ENCODE peak calls at places on chromosomes 1 and 21, in five cellular contexts. F, C, X, B and K are unnamed samples.

GRCh38 chr1:5877001-5877400 is 115.2 kb downstream of the NPHP4 start:
- DNase-seq in F (no peak), C (no peak), X (no peak), B (no peak), K (no peak)

GRCh38 chr1:213066363-213066762 is 15.3 kb downstream of the RPS6KC1 start:
- DNase-seq in F (no peak), C (no peak), X (no peak), B (no peak), K (no peak)

GRCh38 chr1:243939167-243939848 is 89.3 kb upstream of the AKT3 start:
- DNase-seq in F (peak; percentile 47), C (peak; percentile 65), X (no peak), B (peak; percentile 33), K (no peak)

GRCh38 chr1:242201090-242201489 is 202.2 kb upstream of the MAP1LC3C start:
- DNase-seq in F (no peak), C (no peak), X (no peak), B (no peak), K (no peak)

GRCh38 chr1:159071970-159072582 is 4.5 kb downstream of the AIM2 start:
- DNase-seq in F (peak; percentile 60), C (peak; percentile 80), X (peak; percentile 38), B (no peak), K (peak; percentile 69)

GRCh38 chr1:70034403-70034802 is 171.0 kb downstream of the LRRC40 start:
- DNase-seq in F (peak; percentile 47), C (peak; percentile 77), X (peak; percentile 13), B (no peak), K (no peak)

GRCh38 chr1:117857434-117857833 is 72.0 kb downstream of the GDAP2 start:
- DNase-seq in F (peak; percentile 10), C (peak; percentile 4), X (peak; percentile 71), B (no peak), K (no peak)

GRCh38 chr1:57131701-57132394 is 166.0 kb upstream of the C8B start:
- DNase-seq in F (no peak), C (peak; percentile 30), X (no peak), B (no peak), K (no peak)

GRCh38 chr1:3281735-3282134 is 172.7 kb upstream of the ARHGEF16 start:
- DNase-seq in F (no peak), C (no peak), X (no peak), B (no peak), K (no peak)

GRCh38 chr21:17089121-17089520 is 423.7 kb upstream of the CXADR start:
- DNase-seq in F (no peak), C (no peak), X (no peak), B (no peak), K (no peak)

GRCh38 chr1:14498839-14499238 is 99.6 kb upstream of the KAZN start:
- DNase-seq in F (no peak), C (no peak), X (no peak), B (no peak), K (no peak)

DNA sequence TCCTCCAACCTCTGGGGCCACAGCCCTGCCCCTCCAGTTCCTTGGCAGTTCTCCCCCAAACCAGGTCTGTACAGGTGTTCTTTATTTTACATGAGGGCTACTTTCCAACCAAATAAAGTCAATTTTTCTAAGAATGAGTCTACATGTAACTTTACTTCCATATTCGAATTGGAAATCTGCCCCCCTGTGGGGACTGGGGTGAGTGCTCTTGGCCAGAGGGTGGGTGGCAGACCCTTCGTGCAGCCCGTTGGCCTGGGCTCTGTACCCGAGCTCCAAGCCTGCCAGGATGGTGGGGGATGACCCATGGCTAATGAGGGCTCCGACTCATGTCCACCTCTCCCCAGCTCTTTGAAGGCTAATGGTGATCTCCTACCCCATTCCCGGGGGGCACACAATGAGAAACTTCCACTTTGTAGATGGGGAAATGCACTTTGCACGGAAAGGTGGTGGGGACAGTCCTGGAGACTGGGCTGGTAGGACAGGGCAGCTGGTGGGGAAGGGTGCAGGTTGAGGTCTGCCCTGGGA is 589 bp upstream of the CATSPER4 start:
- DNase-seq in F (peak; percentile 54), C (no peak), X (no peak), B (no peak), K (no peak)
- TF ChIP-seq MAFK in F (no peak), C (no peak), X (no peak), B (no peak), K (no peak)

DNA sequence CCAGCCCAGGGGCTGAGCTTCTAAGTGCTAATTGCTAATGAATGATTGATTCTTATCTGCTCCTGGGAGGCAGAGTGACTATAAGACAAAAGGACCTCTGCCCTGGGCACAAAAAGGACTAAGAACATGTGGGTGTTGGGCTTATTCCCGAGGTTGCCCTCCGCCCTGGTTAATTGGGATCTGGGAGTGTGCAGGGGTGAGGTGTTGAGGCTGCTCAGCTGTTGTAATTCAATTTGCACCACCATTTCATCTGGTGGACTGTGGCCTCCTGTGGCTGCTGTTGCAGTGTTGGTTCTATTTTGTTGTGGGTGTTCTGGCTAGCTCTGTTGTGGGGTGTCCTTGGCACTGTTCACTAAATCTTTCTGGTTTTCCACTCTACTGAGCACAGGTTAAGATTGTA is 13.3 kb downstream of the KNCN start:
- DNase-seq in F (no peak), C (no peak), X (no peak), B (no peak), K (no peak)
- TF ChIP-seq MAFK in F (no peak), C (no peak), X (no peak), B (no peak), K (no peak)

GRCh38 chr1:226652613-226653012 is 86.5 kb downstream of the ITPKB start:
- DNase-seq in F (no peak), C (no peak), X (no peak), B (no peak), K (no peak)

GRCh38 chr1:226654508-226655124 is 84.5 kb downstream of the ITPKB start:
- DNase-seq in F (no peak), C (no peak), X (no peak), B (no peak), K (no peak)

GRCh38 chr1:226651732-226652105 is 87.4 kb downstream of the ITPKB start:
- DNase-seq in F (no peak), C (no peak), X (no peak), B (no peak), K (no peak)

GRCh38 chr1:226654046-226654445 is 85.0 kb downstream of the ITPKB start:
- DNase-seq in F (no peak), C (peak; percentile 54), X (peak; percentile 17), B (no peak), K (no peak)

DNA sequence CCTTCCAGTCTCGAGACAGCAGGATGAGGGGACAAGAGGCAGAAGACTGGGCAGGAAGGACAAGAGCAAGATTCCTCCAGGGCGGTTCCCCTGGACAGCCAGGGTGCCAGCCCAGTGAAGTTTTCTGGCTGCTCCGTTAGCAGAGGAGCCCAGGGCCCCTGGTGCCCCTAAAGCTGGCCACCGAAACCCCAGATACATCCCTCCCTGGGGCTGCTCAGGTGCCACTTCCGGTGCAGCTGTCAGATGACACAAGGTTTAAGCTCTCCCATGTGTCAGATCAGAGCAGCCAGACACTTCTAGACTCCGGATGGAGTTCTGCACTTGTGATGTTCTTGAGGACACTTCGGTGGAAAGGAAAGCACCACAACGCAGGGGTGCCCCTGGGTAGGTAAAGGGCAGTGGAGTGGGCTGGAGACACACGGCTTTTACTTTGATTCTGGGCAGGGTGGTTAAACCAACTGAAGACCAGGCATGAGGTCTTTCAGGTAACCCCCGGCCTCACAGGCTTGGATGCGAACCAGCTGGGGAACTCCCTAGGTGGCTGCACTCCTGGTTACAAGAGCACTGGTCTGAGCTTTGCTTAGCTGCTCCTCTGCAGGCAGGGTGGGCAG is 85.7 kb downstream of the ITPKB start:
- DNase-seq in F (no peak), C (no peak), X (no peak), B (no peak), K (no peak)
- TF ChIP-seq MAFK in F (no peak), C (no peak), X (no peak), B (no peak), K (no peak)

GRCh38 chr1:64323882-64324281 is 120.5 kb downstream of the UBE2U start:
- DNase-seq in F (no peak), C (no peak), X (no peak), B (no peak), K (no peak)
- TF ChIP-seq MAFK in F (no peak), C (no peak), X (no peak), B (no peak), K (no peak)

DNA sequence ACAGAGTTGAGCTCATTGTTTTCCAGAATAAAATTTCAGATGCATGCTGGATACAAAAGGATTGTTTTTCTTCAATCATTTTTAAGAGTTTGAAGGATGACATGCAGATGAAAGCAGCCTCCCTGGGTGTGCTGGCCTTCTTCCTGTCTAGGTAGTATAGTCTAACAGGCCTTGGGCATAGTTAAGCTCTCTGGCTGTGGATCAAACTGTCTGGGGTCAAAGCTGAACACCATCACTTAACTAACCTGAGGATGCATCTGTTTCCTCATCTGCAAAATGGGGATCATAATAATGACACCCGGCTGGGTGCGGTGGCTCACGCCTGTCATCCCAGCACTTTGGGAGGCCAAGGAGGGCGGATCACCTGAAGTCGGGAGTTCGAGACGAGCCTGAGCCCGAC is 6.0 kb upstream of the TIE1 start:
- DNase-seq in F (no peak), C (no peak), X (no peak), B (no peak), K (no peak)
- TF ChIP-seq MAFK in F (no peak), C (no peak), X (no peak), B (no peak), K (no peak)

GRCh38 chr21:39208624-39209333 is 25.5 kb upstream of the PSMG1 start:
- DNase-seq in F (peak; percentile 67), C (peak; percentile 21), X (no peak), B (no peak), K (no peak)
- TF ChIP-seq MAFK in F (no peak), C (no peak), X (no peak), B (no peak), K (no peak)

GRCh38 chr1:197358959-197359358 is 90.9 kb downstream of the CRB1 start:
- DNase-seq in F (no peak), C (no peak), X (no peak), B (no peak), K (no peak)

GRCh38 chr1:197355248-197355995 is 87.4 kb downstream of the CRB1 start:
- DNase-seq in F (no peak), C (no peak), X (no peak), B (no peak), K (no peak)

GRCh38 chr1:197360068-197360467 is 92.0 kb downstream of the CRB1 start:
- DNase-seq in F (no peak), C (peak; percentile 2), X (no peak), B (no peak), K (no peak)

GRCh38 chr1:197352011-197352410 is 84.0 kb downstream of the CRB1 start:
- DNase-seq in F (no peak), C (peak; percentile 13), X (no peak), B (no peak), K (no peak)

DNA sequence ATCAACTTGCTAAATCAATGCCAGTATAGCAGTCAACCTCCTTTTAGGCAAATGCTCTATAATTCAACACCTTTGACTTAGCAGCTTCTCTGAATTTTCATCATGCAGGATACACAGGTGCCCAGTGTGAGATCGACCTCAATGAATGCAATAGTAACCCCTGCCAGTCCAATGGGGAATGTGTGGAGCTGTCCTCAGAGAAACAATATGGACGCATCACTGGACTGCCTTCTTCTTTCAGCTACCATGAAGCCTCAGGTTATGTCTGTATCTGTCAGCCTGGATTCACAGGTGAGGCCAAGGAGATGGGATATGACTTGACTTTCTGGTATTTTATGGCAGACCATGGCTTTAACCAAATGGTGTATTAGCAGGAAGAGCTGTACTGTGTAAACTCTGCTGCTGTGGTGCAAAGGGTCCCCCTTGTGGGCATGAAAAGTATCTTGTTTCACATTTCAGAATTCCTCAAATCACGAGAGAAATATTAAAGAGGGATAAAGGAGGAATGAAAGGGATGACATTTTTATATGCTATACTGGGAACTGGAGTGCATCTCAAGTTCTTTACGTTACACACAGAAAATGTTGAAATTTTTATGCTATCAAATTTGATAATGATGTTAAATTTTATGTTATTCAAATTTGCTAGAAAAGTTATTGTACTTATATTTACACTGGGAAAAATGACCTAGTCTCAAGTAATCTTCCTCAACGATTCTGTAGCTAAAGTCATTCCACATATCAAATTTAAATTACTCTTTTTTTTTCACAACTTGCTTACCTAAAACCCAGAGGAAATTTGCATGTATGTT is 88.9 kb downstream of the CRB1 start:
- DNase-seq in F (peak; percentile 23), C (peak; percentile 58), X (peak; percentile 32), B (no peak), K (peak; percentile 67)
- TF ChIP-seq MAFK in F (no peak), C (no peak), X (no peak), B (no peak), K (no peak)